ENCODE peak calls at places on chromosomes 5 and 9, in five cellular contexts. One of them, this sample, is unnamed.
A peak's percentile ranks its signal among the peaks of the same experiment; 100 is the strongest.

GRCh38 chr9:112112941-112113399 is 62.1 kb downstream of the SUSD1 start:
- DNase-seq in GM13976: peak; percentile 29
- DNase-seq in H9: peak; percentile 69
- DNase-seq in esophagus muscularis mucosa: peak; percentile 66
- DNase-seq in GM12878: no peak
- DNase-seq in this sample: peak; percentile 29

GRCh38 chr9:3879731-3880493 is 354.1 kb upstream of the RFX3 start:
- DNase-seq in esophagus muscularis mucosa: no peak
- DNase-seq in GM13976: no peak
- DNase-seq in GM12878: no peak
- DNase-seq in H9: no peak
- DNase-seq in this sample: no peak

GRCh38 chr9:28699632-28700031 is 1126.4 kb upstream of the C9orf72 start:
- DNase-seq in H9: no peak
- DNase-seq in esophagus muscularis mucosa: no peak
- DNase-seq in GM12878: no peak
- DNase-seq in GM13976: no peak
- DNase-seq in this sample: no peak

GRCh38 chr9:77435688-77436087 is 212.4 kb downstream of the GNA14 start:
- DNase-seq in esophagus muscularis mucosa: no peak
- DNase-seq in GM12878: no peak
- DNase-seq in GM13976: no peak
- DNase-seq in H9: no peak
- DNase-seq in this sample: no peak

GRCh38 chr9:126033318-126033717 is 286.1 kb downstream of the PBX3 start:
- DNase-seq in GM13976: no peak
- DNase-seq in H9: no peak
- DNase-seq in esophagus muscularis mucosa: no peak
- DNase-seq in GM12878: no peak
- DNase-seq in this sample: no peak

GRCh38 chr5:180027449-180028089 is 44.0 kb downstream of the RNF130 start:
- DNase-seq in H9: no peak
- DNase-seq in esophagus muscularis mucosa: no peak
- DNase-seq in GM13976: no peak
- DNase-seq in GM12878: no peak
- DNase-seq in this sample: no peak

GRCh38 chr5:5135957-5136676 is 4.0 kb upstream of the ADAMTS16 start:
- DNase-seq in GM13976: no peak
- DNase-seq in H9: no peak
- DNase-seq in esophagus muscularis mucosa: no peak
- DNase-seq in GM12878: no peak
- DNase-seq in this sample: no peak

GRCh38 chr5:7869474-7870136 is 657 bp downstream of the MTRR start:
- DNase-seq in H9: no peak
- DNase-seq in GM12878: no peak
- DNase-seq in esophagus muscularis mucosa: no peak
- DNase-seq in GM13976: peak; percentile 40
- DNase-seq in this sample: peak; percentile 31

GRCh38 chr9:34139477-34140146 is 13.1 kb upstream of the DCAF12 start:
- DNase-seq in GM13976: no peak
- DNase-seq in GM12878: no peak
- DNase-seq in esophagus muscularis mucosa: no peak
- DNase-seq in H9: no peak
- DNase-seq in this sample: no peak

GRCh38 chr9:101736723-101737122 is 1.7 kb downstream of the GRIN3A start:
- DNase-seq in H9: peak; percentile 71
- DNase-seq in esophagus muscularis mucosa: no peak
- DNase-seq in GM13976: no peak
- DNase-seq in GM12878: no peak
- DNase-seq in this sample: no peak

GRCh38 chr5:73201547-73202513 is 28.8 kb downstream of the TMEM174 start:
- DNase-seq in GM13976: peak; percentile 80
- DNase-seq in GM12878: no peak
- DNase-seq in esophagus muscularis mucosa: peak; percentile 91
- DNase-seq in H9: peak; percentile 98
- DNase-seq in this sample: peak; percentile 75

GRCh38 chr5:76270214-76270613 is 132.9 kb upstream of the IQGAP2 start:
- DNase-seq in GM12878: no peak
- DNase-seq in GM13976: peak; percentile 53
- DNase-seq in esophagus muscularis mucosa: no peak
- DNase-seq in H9: no peak
- DNase-seq in this sample: peak; percentile 48

GRCh38 chr9:4689687-4690104 is 10.3 kb downstream of the CDC37L1 start:
- DNase-seq in H9: no peak
- DNase-seq in esophagus muscularis mucosa: no peak
- DNase-seq in GM13976: no peak
- DNase-seq in GM12878: peak; percentile 51
- DNase-seq in this sample: peak; percentile 30

GRCh38 chr9:89661956-89662717 is 57.3 kb downstream of the GADD45G start:
- DNase-seq in GM12878: no peak
- DNase-seq in H9: peak; percentile 98
- DNase-seq in esophagus muscularis mucosa: peak; percentile 98
- DNase-seq in GM13976: no peak
- DNase-seq in this sample: no peak

GRCh38 chr9:135857371-135857786 is 50.0 kb downstream of the CAMSAP1 start:
- DNase-seq in GM12878: no peak
- DNase-seq in esophagus muscularis mucosa: no peak
- DNase-seq in GM13976: no peak
- DNase-seq in H9: no peak
- DNase-seq in this sample: no peak

GRCh38 chr9:14318934-14319513 is 5.1 kb upstream of the NFIB start:
- DNase-seq in GM12878: no peak
- DNase-seq in esophagus muscularis mucosa: no peak
- DNase-seq in H9: no peak
- DNase-seq in GM13976: no peak
- DNase-seq in this sample: no peak

GRCh38 chr5:160930361-160930760 is 78.3 kb upstream of the ATP10B start:
- DNase-seq in GM13976: no peak
- DNase-seq in GM12878: no peak
- DNase-seq in H9: peak; percentile 44
- DNase-seq in esophagus muscularis mucosa: no peak
- DNase-seq in this sample: no peak

GRCh38 chr5:135569755-135570452 is 8.9 kb downstream of the CXCL14 start:
- DNase-seq in H9: peak; percentile 81
- DNase-seq in GM13976: no peak
- DNase-seq in GM12878: no peak
- DNase-seq in esophagus muscularis mucosa: no peak
- DNase-seq in this sample: no peak

GRCh38 chr9:21856301-21857094 is 54.1 kb downstream of the MTAP start:
- DNase-seq in GM12878: no peak
- DNase-seq in esophagus muscularis mucosa: no peak
- DNase-seq in GM13976: no peak
- DNase-seq in H9: no peak
- DNase-seq in this sample: no peak

GRCh38 chr9:70506159-70506558 is 91.7 kb upstream of the KLF9 start:
- DNase-seq in H9: no peak
- DNase-seq in esophagus muscularis mucosa: no peak
- DNase-seq in GM13976: no peak
- DNase-seq in GM12878: no peak
- DNase-seq in this sample: no peak

GRCh38 chr9:129398901-129399300 is 220.8 kb upstream of the IER5L start:
- DNase-seq in H9: no peak
- DNase-seq in GM13976: no peak
- DNase-seq in GM12878: no peak
- DNase-seq in esophagus muscularis mucosa: no peak
- DNase-seq in this sample: no peak

GRCh38 chr9:131840220-131840619 is 100.3 kb upstream of the RAPGEF1 start:
- DNase-seq in H9: no peak
- DNase-seq in esophagus muscularis mucosa: no peak
- DNase-seq in GM12878: no peak
- DNase-seq in GM13976: no peak
- DNase-seq in this sample: no peak

GRCh38 chr5:98458004-98458403 is 315.5 kb upstream of the RGMB start:
- DNase-seq in H9: no peak
- DNase-seq in GM12878: no peak
- DNase-seq in esophagus muscularis mucosa: no peak
- DNase-seq in GM13976: no peak
- DNase-seq in this sample: no peak
- TF ChIP-seq CTCF in H9: no peak
- TF ChIP-seq CTCF in GM12878: no peak
- TF ChIP-seq CTCF in esophagus muscularis mucosa: no peak
- TF ChIP-seq CTCF in GM13976: no peak
- TF ChIP-seq CTCF in this sample: no peak

DNA sequence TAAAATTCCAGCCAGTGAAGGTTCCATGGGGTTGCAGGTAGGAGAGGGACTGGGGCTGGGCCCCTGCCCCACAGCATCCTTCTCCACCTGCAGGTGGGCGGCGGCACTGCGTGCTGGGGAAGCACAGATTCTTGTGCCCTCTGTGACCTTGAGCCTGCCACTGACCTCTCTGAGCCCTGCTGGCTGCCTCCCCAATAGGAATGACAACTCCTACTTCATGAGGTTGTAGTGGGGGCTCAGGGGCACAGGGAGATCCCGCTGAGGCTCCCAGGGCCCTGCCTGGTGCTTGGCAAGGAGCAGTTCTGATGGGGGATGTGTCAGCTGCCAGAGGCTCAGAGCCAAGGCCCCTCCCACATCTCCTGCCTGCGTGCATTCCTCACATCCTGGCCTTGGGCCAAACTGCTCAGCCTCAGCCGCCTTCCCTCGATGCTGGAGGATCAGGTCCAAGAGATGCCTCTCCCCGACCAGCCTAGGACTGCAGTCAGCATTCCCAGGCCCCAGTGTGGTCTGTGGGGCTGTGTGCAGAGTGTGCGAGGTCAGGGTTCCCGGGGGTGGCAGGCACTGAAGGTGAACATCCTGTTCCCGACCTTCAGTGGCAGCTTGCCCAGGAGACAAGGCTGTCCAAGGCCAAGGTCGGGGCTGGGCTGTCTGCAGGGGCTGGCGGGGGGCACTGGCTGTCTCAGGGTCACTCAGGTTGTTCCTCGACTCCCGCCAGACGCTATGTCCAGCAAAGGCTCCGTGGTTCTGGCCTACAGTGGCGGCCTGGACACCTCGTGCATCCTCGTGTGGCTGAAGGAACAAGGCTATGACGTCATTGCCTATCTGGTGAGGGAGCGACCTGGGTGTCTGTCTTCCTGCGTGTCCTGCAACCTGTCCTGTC is 7.0 kb downstream of the ASS1 start:
- DNase-seq in esophagus muscularis mucosa: no peak
- DNase-seq in GM13976: no peak
- DNase-seq in H9: peak; percentile 74
- DNase-seq in GM12878: no peak
- DNase-seq in this sample: no peak
- TF ChIP-seq CTCF in esophagus muscularis mucosa: peak; percentile 55
- TF ChIP-seq CTCF in GM13976: no peak
- TF ChIP-seq CTCF in H9: peak; percentile 87
- TF ChIP-seq CTCF in GM12878: peak; percentile 29
- TF ChIP-seq CTCF in this sample: peak; percentile 19

DNA sequence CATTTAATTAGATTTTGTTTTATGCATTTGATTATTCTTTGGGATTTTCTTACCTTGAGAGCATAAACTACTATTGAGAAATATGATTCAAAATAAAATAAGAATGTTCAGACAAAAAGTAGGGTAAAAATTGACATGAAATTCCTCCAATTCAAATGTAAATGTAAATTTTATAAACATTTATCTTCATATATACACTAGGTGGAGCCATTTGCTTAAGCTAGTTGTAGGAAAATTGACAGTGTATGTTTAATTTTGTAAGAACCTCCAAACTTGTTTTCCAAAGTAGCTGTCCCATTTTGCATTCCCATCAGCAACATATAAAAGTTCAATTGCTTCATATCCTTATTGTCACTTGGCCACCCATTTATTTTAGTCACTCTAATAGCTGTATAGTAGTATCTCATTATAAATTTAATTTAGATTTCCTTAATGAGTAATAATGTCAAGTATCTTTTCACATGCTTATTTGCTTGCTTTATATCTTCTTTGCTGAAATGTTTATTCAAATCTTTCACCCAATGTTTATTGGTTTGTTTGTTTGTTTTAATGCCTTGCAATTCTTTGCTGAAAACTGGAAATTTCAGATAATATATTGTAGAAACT is 37.6 kb upstream of the SLCO6A1 start:
- DNase-seq in H9: no peak
- DNase-seq in esophagus muscularis mucosa: no peak
- DNase-seq in GM13976: no peak
- DNase-seq in GM12878: no peak
- DNase-seq in this sample: no peak
- TF ChIP-seq CTCF in H9: no peak
- TF ChIP-seq CTCF in esophagus muscularis mucosa: peak; percentile 13
- TF ChIP-seq CTCF in GM13976: peak; percentile 9
- TF ChIP-seq CTCF in GM12878: no peak
- TF ChIP-seq CTCF in this sample: peak; percentile 18

GRCh38 chr5:178590141-178590923 is at the start of gene COL23A1:
- DNase-seq in esophagus muscularis mucosa: no peak
- DNase-seq in H9: peak; percentile 77
- DNase-seq in GM12878: no peak
- DNase-seq in GM13976: peak; percentile 65
- DNase-seq in this sample: peak; percentile 72

GRCh38 chr5:178587793-178588611 is 2.2 kb downstream of the COL23A1 start:
- DNase-seq in GM13976: no peak
- DNase-seq in H9: no peak
- DNase-seq in esophagus muscularis mucosa: no peak
- DNase-seq in GM12878: no peak
- DNase-seq in this sample: no peak

GRCh38 chr5:178588769-178589168 is 1.4 kb downstream of the COL23A1 start:
- DNase-seq in H9: no peak
- DNase-seq in GM13976: no peak
- DNase-seq in GM12878: no peak
- DNase-seq in esophagus muscularis mucosa: no peak
- DNase-seq in this sample: no peak

GRCh38 chr5:178590924-178591423 is 781 bp upstream of the COL23A1 start:
- DNase-seq in GM12878: no peak
- DNase-seq in H9: no peak
- DNase-seq in GM13976: no peak
- DNase-seq in esophagus muscularis mucosa: no peak
- DNase-seq in this sample: no peak

DNA sequence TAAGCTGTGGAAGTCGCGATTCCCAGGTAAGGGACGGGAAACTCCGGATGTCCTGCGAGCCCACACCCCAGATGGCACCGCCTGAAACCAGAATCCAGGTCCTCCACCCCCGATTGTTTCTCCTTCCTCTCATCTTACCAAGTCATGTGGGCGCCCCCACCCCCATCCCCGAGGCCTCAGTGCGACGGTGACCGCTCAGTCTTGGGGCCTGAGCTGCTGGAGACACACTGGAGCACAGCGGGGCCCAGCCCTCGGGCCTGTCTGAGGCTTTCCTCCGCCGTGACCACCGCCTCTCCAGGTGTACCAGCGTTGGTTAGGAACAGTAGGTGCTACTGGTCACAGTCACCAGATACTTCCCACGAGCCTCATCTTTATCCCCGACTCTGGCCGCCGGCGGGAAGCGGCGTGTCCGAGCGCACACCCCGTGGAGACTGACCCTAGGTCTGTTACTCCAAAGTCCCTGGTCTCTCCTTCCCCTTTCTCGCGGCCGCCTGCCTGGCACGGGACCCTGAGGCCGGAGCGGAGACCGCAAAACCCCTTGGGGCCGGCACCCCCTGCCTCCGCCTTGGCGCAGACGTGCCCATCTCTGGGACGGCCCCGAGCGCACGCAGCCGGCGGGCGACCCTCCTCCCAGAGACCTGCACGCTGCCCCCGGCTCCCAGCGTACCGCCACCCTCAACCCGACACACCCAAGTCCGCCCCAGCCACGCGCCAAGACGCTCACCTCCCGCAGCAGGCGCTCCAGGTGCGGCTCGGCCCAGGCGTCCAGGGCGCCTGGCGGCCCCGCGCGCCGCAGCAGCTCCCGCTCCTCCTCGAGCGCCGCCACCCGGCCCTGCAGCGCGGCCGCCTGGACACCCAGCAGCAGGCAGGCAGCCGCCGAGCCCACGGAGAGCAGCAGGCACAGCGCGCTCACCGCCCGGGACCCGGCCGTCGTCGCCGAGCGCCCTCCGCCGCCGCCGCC is 733 bp downstream of the COL23A1 start:
- DNase-seq in esophagus muscularis mucosa: no peak
- DNase-seq in GM12878: no peak
- DNase-seq in H9: peak; percentile 45
- DNase-seq in GM13976: no peak
- DNase-seq in this sample: peak; percentile 47
- TF ChIP-seq CTCF in esophagus muscularis mucosa: peak; percentile 22
- TF ChIP-seq CTCF in GM12878: no peak
- TF ChIP-seq CTCF in H9: peak; percentile 22
- TF ChIP-seq CTCF in GM13976: no peak
- TF ChIP-seq CTCF in this sample: peak; percentile 15